ENCODE peak calls at places on chromosome 18, in ten cellular contexts. One of them, this sample, is unnamed.

GRCh38 chr18:65750421-65751144 is at the start of gene CDH7:
- DNase-seq in uterus: no peak
- DNase-seq in mucosa of descending colon: no peak
- DNase-seq in lower lobe of right lung: peak
- DNase-seq in GM23248: no peak
- DNase-seq in fibroblast of pulmonary artery: no peak
- DNase-seq in HFF-Myc: no peak
- DNase-seq in small intestine: no peak
- DNase-seq in BJ: no peak
- DNase-seq in skeletal muscle cell: no peak
- DNase-seq in this sample: peak

GRCh38 chr18:35089382-35089781 is 48.2 kb downstream of the MAPRE2 start:
- DNase-seq in GM23248: peak
- DNase-seq in uterus: no peak
- DNase-seq in skeletal muscle cell: no peak
- DNase-seq in BJ: no peak
- DNase-seq in HFF-Myc: no peak
- DNase-seq in fibroblast of pulmonary artery: no peak
- DNase-seq in lower lobe of right lung: no peak
- DNase-seq in small intestine: no peak
- DNase-seq in mucosa of descending colon: no peak
- DNase-seq in this sample: no peak

GRCh38 chr18:9808530-9809241 is 77.1 kb upstream of the TXNDC2 start:
- DNase-seq in mucosa of descending colon: no peak
- DNase-seq in lower lobe of right lung: no peak
- DNase-seq in BJ: no peak
- DNase-seq in uterus: no peak
- DNase-seq in fibroblast of pulmonary artery: peak
- DNase-seq in small intestine: no peak
- DNase-seq in skeletal muscle cell: no peak
- DNase-seq in HFF-Myc: no peak
- DNase-seq in GM23248: peak
- DNase-seq in this sample: peak

GRCh38 chr18:39773656-39774055 is 2181.4 kb upstream of the PIK3C3 start:
- DNase-seq in uterus: no peak
- DNase-seq in mucosa of descending colon: no peak
- DNase-seq in BJ: no peak
- DNase-seq in small intestine: no peak
- DNase-seq in GM23248: peak
- DNase-seq in fibroblast of pulmonary artery: no peak
- DNase-seq in HFF-Myc: no peak
- DNase-seq in skeletal muscle cell: peak
- DNase-seq in lower lobe of right lung: no peak
- DNase-seq in this sample: no peak

GRCh38 chr18:65352183-65352582 is 398.6 kb upstream of the CDH7 start:
- DNase-seq in HFF-Myc: no peak
- DNase-seq in lower lobe of right lung: no peak
- DNase-seq in BJ: no peak
- DNase-seq in uterus: no peak
- DNase-seq in mucosa of descending colon: no peak
- DNase-seq in skeletal muscle cell: no peak
- DNase-seq in fibroblast of pulmonary artery: no peak
- DNase-seq in GM23248: no peak
- DNase-seq in small intestine: no peak
- DNase-seq in this sample: no peak

GRCh38 chr18:67672719-67673118 is 156.2 kb upstream of the DSEL start:
- DNase-seq in HFF-Myc: no peak
- DNase-seq in BJ: no peak
- DNase-seq in fibroblast of pulmonary artery: no peak
- DNase-seq in small intestine: no peak
- DNase-seq in uterus: no peak
- DNase-seq in GM23248: peak
- DNase-seq in lower lobe of right lung: no peak
- DNase-seq in skeletal muscle cell: no peak
- DNase-seq in mucosa of descending colon: no peak
- DNase-seq in this sample: peak

GRCh38 chr18:72935744-72936143 is 68.0 kb upstream of the NETO1 start:
- DNase-seq in HFF-Myc: no peak
- DNase-seq in lower lobe of right lung: no peak
- DNase-seq in skeletal muscle cell: no peak
- DNase-seq in mucosa of descending colon: no peak
- DNase-seq in small intestine: no peak
- DNase-seq in BJ: no peak
- DNase-seq in fibroblast of pulmonary artery: no peak
- DNase-seq in uterus: no peak
- DNase-seq in GM23248: no peak
- DNase-seq in this sample: no peak

GRCh38 chr18:37483221-37483971 is 82.2 kb downstream of the CELF4 start:
- DNase-seq in HFF-Myc: no peak
- DNase-seq in small intestine: peak
- DNase-seq in lower lobe of right lung: no peak
- DNase-seq in fibroblast of pulmonary artery: peak
- DNase-seq in mucosa of descending colon: no peak
- DNase-seq in BJ: no peak
- DNase-seq in skeletal muscle cell: no peak
- DNase-seq in GM23248: peak
- DNase-seq in uterus: no peak
- DNase-seq in this sample: peak

GRCh38 chr18:79428287-79428686 is 32.6 kb downstream of the NFATC1 start:
- DNase-seq in BJ: no peak
- DNase-seq in mucosa of descending colon: no peak
- DNase-seq in small intestine: no peak
- DNase-seq in skeletal muscle cell: no peak
- DNase-seq in uterus: no peak
- DNase-seq in lower lobe of right lung: no peak
- DNase-seq in GM23248: no peak
- DNase-seq in fibroblast of pulmonary artery: no peak
- DNase-seq in HFF-Myc: no peak
- DNase-seq in this sample: no peak

GRCh38 chr18:75454022-75454795 is 26.7 kb upstream of the SMIM21 start:
- DNase-seq in lower lobe of right lung: no peak
- DNase-seq in HFF-Myc: no peak
- DNase-seq in mucosa of descending colon: no peak
- DNase-seq in uterus: no peak
- DNase-seq in skeletal muscle cell: no peak
- DNase-seq in fibroblast of pulmonary artery: no peak
- DNase-seq in small intestine: no peak
- DNase-seq in GM23248: no peak
- DNase-seq in BJ: no peak
- DNase-seq in this sample: no peak

GRCh38 chr18:46268662-46269061 is 164.5 kb downstream of the HAUS1 start:
- DNase-seq in small intestine: no peak
- DNase-seq in mucosa of descending colon: no peak
- DNase-seq in HFF-Myc: no peak
- DNase-seq in uterus: no peak
- DNase-seq in skeletal muscle cell: no peak
- DNase-seq in BJ: no peak
- DNase-seq in fibroblast of pulmonary artery: no peak
- DNase-seq in lower lobe of right lung: no peak
- DNase-seq in GM23248: no peak
- DNase-seq in this sample: no peak

GRCh38 chr18:21599585-21600525 is 649 bp downstream of the ESCO1 start:
- DNase-seq in GM23248: peak
- DNase-seq in HFF-Myc: peak
- DNase-seq in uterus: no peak
- DNase-seq in small intestine: no peak
- DNase-seq in lower lobe of right lung: peak
- DNase-seq in BJ: no peak
- DNase-seq in fibroblast of pulmonary artery: peak
- DNase-seq in skeletal muscle cell: no peak
- DNase-seq in mucosa of descending colon: peak
- DNase-seq in this sample: peak

GRCh38 chr18:76130845-76131244 is 364.2 kb downstream of the ZNF516 start:
- DNase-seq in uterus: no peak
- DNase-seq in GM23248: no peak
- DNase-seq in small intestine: peak
- DNase-seq in HFF-Myc: no peak
- DNase-seq in skeletal muscle cell: no peak
- DNase-seq in lower lobe of right lung: no peak
- DNase-seq in BJ: peak
- DNase-seq in fibroblast of pulmonary artery: no peak
- DNase-seq in mucosa of descending colon: no peak
- DNase-seq in this sample: no peak

GRCh38 chr18:21706386-21706865 is 1.9 kb upstream of the ABHD3 start:
- DNase-seq in HFF-Myc: no peak
- DNase-seq in small intestine: no peak
- DNase-seq in uterus: no peak
- DNase-seq in skeletal muscle cell: no peak
- DNase-seq in lower lobe of right lung: no peak
- DNase-seq in mucosa of descending colon: no peak
- DNase-seq in BJ: no peak
- DNase-seq in GM23248: no peak
- DNase-seq in fibroblast of pulmonary artery: no peak
- DNase-seq in this sample: no peak

GRCh38 chr18:48934708-48935432 is 15.9 kb downstream of the SMAD7 start:
- DNase-seq in mucosa of descending colon: peak
- DNase-seq in GM23248: peak
- DNase-seq in small intestine: no peak
- DNase-seq in HFF-Myc: no peak
- DNase-seq in lower lobe of right lung: no peak
- DNase-seq in skeletal muscle cell: no peak
- DNase-seq in uterus: no peak
- DNase-seq in BJ: no peak
- DNase-seq in fibroblast of pulmonary artery: peak
- DNase-seq in this sample: no peak

GRCh38 chr18:48932822-48933510 is 17.8 kb downstream of the SMAD7 start:
- DNase-seq in mucosa of descending colon: peak
- DNase-seq in fibroblast of pulmonary artery: peak
- DNase-seq in lower lobe of right lung: no peak
- DNase-seq in uterus: no peak
- DNase-seq in BJ: no peak
- DNase-seq in GM23248: peak
- DNase-seq in skeletal muscle cell: no peak
- DNase-seq in small intestine: no peak
- DNase-seq in HFF-Myc: no peak
- DNase-seq in this sample: no peak

GRCh38 chr18:48934400-48934707 is 16.4 kb downstream of the SMAD7 start:
- DNase-seq in HFF-Myc: no peak
- DNase-seq in skeletal muscle cell: no peak
- DNase-seq in uterus: no peak
- DNase-seq in GM23248: peak
- DNase-seq in small intestine: no peak
- DNase-seq in fibroblast of pulmonary artery: no peak
- DNase-seq in lower lobe of right lung: no peak
- DNase-seq in BJ: no peak
- DNase-seq in mucosa of descending colon: no peak
- DNase-seq in this sample: no peak

GRCh38 chr18:48932462-48932818 is 18.3 kb downstream of the SMAD7 start:
- DNase-seq in HFF-Myc: no peak
- DNase-seq in uterus: no peak
- DNase-seq in skeletal muscle cell: no peak
- DNase-seq in lower lobe of right lung: no peak
- DNase-seq in small intestine: no peak
- DNase-seq in GM23248: peak
- DNase-seq in fibroblast of pulmonary artery: no peak
- DNase-seq in mucosa of descending colon: no peak
- DNase-seq in BJ: no peak
- DNase-seq in this sample: no peak

GRCh38 chr18:48933578-48934399 is 17.0 kb downstream of the SMAD7 start:
- DNase-seq in HFF-Myc: no peak
- DNase-seq in GM23248: peak
- DNase-seq in mucosa of descending colon: peak
- DNase-seq in BJ: no peak
- DNase-seq in small intestine: no peak
- DNase-seq in skeletal muscle cell: no peak
- DNase-seq in uterus: no peak
- DNase-seq in fibroblast of pulmonary artery: peak
- DNase-seq in lower lobe of right lung: peak
- DNase-seq in this sample: no peak
- H3K4me3 ChIP-seq in HFF-Myc: no peak
- H3K4me3 ChIP-seq in GM23248: peak
- H3K4me3 ChIP-seq in mucosa of descending colon: no peak
- H3K4me3 ChIP-seq in BJ: no peak
- H3K4me3 ChIP-seq in small intestine: no peak
- H3K4me3 ChIP-seq in skeletal muscle cell: no peak
- H3K4me3 ChIP-seq in uterus: no peak
- H3K4me3 ChIP-seq in fibroblast of pulmonary artery: no peak
- H3K4me3 ChIP-seq in lower lobe of right lung: peak
- H3K4me3 ChIP-seq in this sample: no peak

GRCh38 chr18:1499265-1499664 is 594.6 kb downstream of the ADCYAP1 start:
- DNase-seq in fibroblast of pulmonary artery: peak
- DNase-seq in lower lobe of right lung: no peak
- DNase-seq in BJ: no peak
- DNase-seq in HFF-Myc: no peak
- DNase-seq in mucosa of descending colon: no peak
- DNase-seq in GM23248: no peak
- DNase-seq in skeletal muscle cell: no peak
- DNase-seq in small intestine: no peak
- DNase-seq in uterus: no peak
- DNase-seq in this sample: no peak
- H3K4me3 ChIP-seq in fibroblast of pulmonary artery: no peak
- H3K4me3 ChIP-seq in lower lobe of right lung: no peak
- H3K4me3 ChIP-seq in BJ: no peak
- H3K4me3 ChIP-seq in HFF-Myc: no peak
- H3K4me3 ChIP-seq in mucosa of descending colon: no peak
- H3K4me3 ChIP-seq in GM23248: no peak
- H3K4me3 ChIP-seq in skeletal muscle cell: no peak
- H3K4me3 ChIP-seq in small intestine: no peak
- H3K4me3 ChIP-seq in uterus: no peak
- H3K4me3 ChIP-seq in this sample: no peak

GRCh38 chr18:10936211-10937053 is 212.9 kb downstream of the PIEZO2 start:
- DNase-seq in HFF-Myc: no peak
- DNase-seq in mucosa of descending colon: no peak
- DNase-seq in uterus: no peak
- DNase-seq in BJ: peak
- DNase-seq in GM23248: peak
- DNase-seq in skeletal muscle cell: no peak
- DNase-seq in lower lobe of right lung: no peak
- DNase-seq in small intestine: no peak
- DNase-seq in fibroblast of pulmonary artery: peak
- DNase-seq in this sample: no peak
- H3K4me3 ChIP-seq in HFF-Myc: no peak
- H3K4me3 ChIP-seq in mucosa of descending colon: no peak
- H3K4me3 ChIP-seq in uterus: no peak
- H3K4me3 ChIP-seq in BJ: no peak
- H3K4me3 ChIP-seq in GM23248: no peak
- H3K4me3 ChIP-seq in skeletal muscle cell: no peak
- H3K4me3 ChIP-seq in lower lobe of right lung: no peak
- H3K4me3 ChIP-seq in small intestine: no peak
- H3K4me3 ChIP-seq in fibroblast of pulmonary artery: no peak
- H3K4me3 ChIP-seq in this sample: no peak

DNA sequence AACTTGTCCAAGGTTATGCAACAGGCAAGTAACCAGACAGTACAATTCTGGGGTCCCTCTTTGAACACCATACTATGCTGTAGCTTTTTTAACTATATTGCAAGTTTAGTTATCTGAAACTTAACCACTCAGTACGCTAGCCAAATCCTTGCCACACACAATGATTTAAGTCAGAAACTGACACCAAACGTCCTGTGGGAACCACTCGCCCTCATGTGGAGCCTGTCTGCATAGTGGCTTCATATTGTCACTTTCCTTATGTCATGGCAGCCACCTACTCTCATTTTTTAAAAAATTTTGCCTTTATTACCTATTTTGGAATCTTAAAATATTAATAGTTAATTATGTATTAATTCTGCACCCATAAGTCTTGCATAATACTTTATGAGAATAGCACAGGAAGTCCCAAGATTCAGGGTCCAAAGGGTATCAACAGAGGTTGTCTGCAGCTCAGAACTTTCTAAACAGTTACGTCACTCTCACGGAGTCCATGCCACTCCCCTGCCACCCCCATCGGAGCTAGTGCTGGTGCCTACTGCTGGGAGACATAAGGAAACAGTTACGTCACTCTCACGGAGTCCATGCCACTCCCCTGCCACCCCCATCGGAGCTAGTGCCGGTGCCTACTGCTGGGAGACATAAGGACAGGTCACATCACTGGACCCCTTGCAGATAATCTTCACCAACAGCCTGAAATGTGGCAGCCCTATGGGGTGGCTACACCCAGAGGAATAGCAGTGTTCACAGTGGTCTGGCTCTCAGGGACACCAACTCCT is 99.0 kb downstream of the L3MBTL4 start:
- DNase-seq in mucosa of descending colon: peak
- DNase-seq in BJ: no peak
- DNase-seq in lower lobe of right lung: no peak
- DNase-seq in HFF-Myc: no peak
- DNase-seq in fibroblast of pulmonary artery: no peak
- DNase-seq in GM23248: no peak
- DNase-seq in skeletal muscle cell: no peak
- DNase-seq in small intestine: peak
- DNase-seq in uterus: no peak
- DNase-seq in this sample: no peak
- H3K4me3 ChIP-seq in mucosa of descending colon: no peak
- H3K4me3 ChIP-seq in BJ: no peak
- H3K4me3 ChIP-seq in lower lobe of right lung: no peak
- H3K4me3 ChIP-seq in HFF-Myc: no peak
- H3K4me3 ChIP-seq in fibroblast of pulmonary artery: no peak
- H3K4me3 ChIP-seq in GM23248: no peak
- H3K4me3 ChIP-seq in skeletal muscle cell: no peak
- H3K4me3 ChIP-seq in small intestine: peak
- H3K4me3 ChIP-seq in uterus: no peak
- H3K4me3 ChIP-seq in this sample: no peak

This sample was measured in H7.